ENCODE peak calls at places on chromosomes 1 and 21, in four cellular contexts. C is heart left ventricle, M is OCI-LY7, H is endodermal cell. X is an unnamed sample. For H3K36me3, the result is how much of the 10 kb centered on the place peaks cover.

GRCh38 chr21:39637971-39638628 is 25.4 kb downstream of the B3GALT5 start:
- DNase-seq in C (no peak), M (no peak), H (no peak), X (no peak)

GRCh38 chr1:152043870-152044269 is 7.1 kb upstream of the S100A11 start:
- DNase-seq in C (no peak), M (no peak), H (peak), X (no peak)

GRCh38 chr1:67831850-67832513 is 1.3 kb downstream of the GNG12 start:
- DNase-seq in C (peak), M (no peak), H (peak), X (peak)

GRCh38 chr1:231684333-231685244 is 58.0 kb downstream of the DISC1 start:
- DNase-seq in C (no peak), M (no peak), H (no peak), X (no peak)

GRCh38 chr1:17287377-17287776 is 20.6 kb upstream of the PADI4 start:
- DNase-seq in C (no peak), M (no peak), H (no peak), X (no peak)

GRCh38 chr1:161304927-161305871 is 4.6 kb downstream of the MPZ start:
- DNase-seq in C (no peak), M (peak), H (peak), X (no peak)

GRCh38 chr1:81664341-81664740 is 136.4 kb upstream of the ADGRL2 start:
- DNase-seq in C (no peak), M (no peak), H (no peak), X (no peak)

GRCh38 chr1:236701782-236702181 is 15.5 kb downstream of the ACTN2 start:
- DNase-seq in C (no peak), M (no peak), H (no peak), X (no peak)

GRCh38 chr1:10561497-10561896 is 86.7 kb downstream of the PEX14 start:
- DNase-seq in C (no peak), M (no peak), H (no peak), X (peak)

GRCh38 chr1:39105841-39106765 is 80.0 kb downstream of the NDUFS5 start:
- DNase-seq in C (peak), M (no peak), H (peak), X (no peak)

GRCh38 chr1:199272690-199273089 is 633.9 kb downstream of the PTPRC start:
- DNase-seq in C (peak), M (no peak), H (peak), X (peak)

GRCh38 chr21:26572668-26573381 is at the start of gene CYYR1:
- DNase-seq in C (peak), M (no peak), H (peak), X (no peak)

GRCh38 chr1:9350011-9350907 is 57.6 kb downstream of the SPSB1 start:
- DNase-seq in C (no peak), M (no peak), H (no peak), X (no peak)

GRCh38 chr1:64469614-64469976 is 334 bp upstream of the CACHD1 start:
- DNase-seq in C (no peak), M (no peak), H (no peak), X (no peak)

GRCh38 chr1:32142446-32143301 is 34.8 kb downstream of the KPNA6 start:
- DNase-seq in C (peak), M (no peak), H (no peak), X (peak)

GRCh38 chr1:246632584-246633168 is 66.4 kb downstream of the CNST start:
- DNase-seq in C (no peak), M (no peak), H (no peak), X (peak)

GRCh38 chr1:8384577-8384976 is 66.7 kb downstream of the SLC45A1 start:
- DNase-seq in C (no peak), M (no peak), H (peak), X (no peak)

GRCh38 chr1:187226396-187226795 is 397.6 kb downstream of the PLA2G4A start:
- DNase-seq in C (no peak), M (no peak), H (no peak), X (no peak)

GRCh38 chr1:159872896-159873295 is 10.4 kb upstream of the VSIG8 start:
- DNase-seq in C (no peak), M (no peak), H (no peak), X (no peak)

GRCh38 chr1:200556005-200556404 is 64.5 kb downstream of the KIF14 start:
- DNase-seq in C (no peak), M (no peak), H (no peak), X (no peak)
- TF ChIP-seq CTCF in C (no peak), M (peak), H (peak), X (peak)

GRCh38 chr1:26280333-26281042 is 602 bp downstream of the SH3BGRL3 start:
- DNase-seq in C (no peak), M (no peak), H (peak), X (no peak)

GRCh38 chr1:26281971-26282693 is 2.2 kb downstream of the SH3BGRL3 start:
- DNase-seq in C (no peak), M (no peak), H (peak), X (no peak)

GRCh38 chr1:26279598-26280332 is at the start of gene SH3BGRL3:
- DNase-seq in C (peak), M (peak), H (peak), X (no peak)

GRCh38 chr1:26282694-26283019 is 2.8 kb downstream of the SH3BGRL3 start:
- DNase-seq in C (no peak), M (no peak), H (no peak), X (no peak)

GRCh38 chr1:26281091-26281958 is 1.4 kb downstream of the SH3BGRL3 start:
- DNase-seq in C (no peak), M (no peak), H (no peak), X (no peak)
- H3K36me3 ChIP-seq in C (under half), M (half or more), H (under half), X (under half)

GRCh38 chr1:200893411-200893901 is 1.2 kb upstream of the INAVA start:
- DNase-seq in C (no peak), M (no peak), H (peak), X (no peak)
- H3K4me3 ChIP-seq in C (no peak), M (no peak), H (peak), X (peak)

DNA sequence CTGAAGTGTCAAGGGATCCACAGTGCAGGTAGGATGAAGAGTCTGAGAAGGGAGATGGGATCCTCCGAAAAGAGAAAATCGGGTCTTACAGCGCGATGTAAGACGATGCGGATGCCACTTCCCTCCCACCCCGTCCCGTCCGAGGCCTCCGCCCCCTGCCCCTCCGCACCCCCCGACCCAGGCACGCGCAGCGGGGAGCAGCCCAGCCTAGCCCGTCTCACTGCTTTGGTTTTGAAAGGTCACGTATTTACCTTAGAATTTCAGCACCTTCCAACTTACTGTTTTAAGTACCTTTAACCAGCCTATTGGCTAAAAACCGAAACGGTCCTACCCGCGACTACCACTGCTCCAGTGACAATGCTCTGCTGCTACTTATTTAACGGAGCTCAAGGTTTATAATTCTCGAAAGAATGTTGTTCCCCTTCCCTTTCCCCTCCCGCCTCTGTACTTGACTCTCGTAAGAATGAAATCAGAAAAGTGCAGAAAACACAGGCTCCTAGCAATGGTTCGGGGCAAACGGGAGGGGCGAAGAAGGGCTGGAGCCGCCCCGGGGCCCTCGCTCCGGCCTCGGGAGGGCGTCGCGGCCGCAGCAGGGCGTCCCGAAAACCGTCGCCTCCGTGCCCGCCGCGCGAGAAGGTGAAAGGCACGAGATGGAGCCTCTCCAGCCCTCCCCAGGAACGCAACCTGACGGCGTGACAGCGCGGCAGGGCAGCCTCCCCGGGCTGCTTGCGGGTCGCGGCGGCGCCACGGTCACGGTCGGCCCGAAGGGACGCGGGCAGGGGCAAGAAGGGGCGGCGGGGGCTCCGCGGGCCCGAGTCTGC is 706 bp downstream of the TMEM50B start:
- DNase-seq in C (peak), M (peak), H (peak), X (no peak)
- TF ChIP-seq CTCF in C (no peak), M (peak), H (peak), X (no peak)

DNA sequence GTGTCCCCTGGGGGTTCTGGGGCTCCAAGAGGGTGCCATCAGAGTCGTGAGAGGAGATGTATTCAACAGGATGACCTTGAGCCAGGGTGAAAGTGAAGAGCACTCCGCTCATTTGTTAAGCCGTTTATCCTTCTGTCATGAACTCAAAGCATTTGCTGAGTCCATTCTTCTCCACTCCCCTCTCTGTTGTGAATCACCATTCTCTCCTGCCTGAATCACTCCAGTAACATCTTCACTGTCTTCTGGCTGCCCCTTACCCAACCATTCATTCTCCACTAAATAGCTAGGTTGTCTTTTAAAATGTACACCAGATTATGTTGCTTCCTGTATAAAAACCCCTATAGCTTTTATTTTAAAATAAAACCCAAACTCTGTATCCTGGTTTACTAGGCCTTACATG is 102.2 kb downstream of the RGL1 start:
- DNase-seq in C (no peak), M (no peak), H (no peak), X (no peak)
- H3K36me3 ChIP-seq in C (under half), M (under half), H (under half), X (under half)

DNA sequence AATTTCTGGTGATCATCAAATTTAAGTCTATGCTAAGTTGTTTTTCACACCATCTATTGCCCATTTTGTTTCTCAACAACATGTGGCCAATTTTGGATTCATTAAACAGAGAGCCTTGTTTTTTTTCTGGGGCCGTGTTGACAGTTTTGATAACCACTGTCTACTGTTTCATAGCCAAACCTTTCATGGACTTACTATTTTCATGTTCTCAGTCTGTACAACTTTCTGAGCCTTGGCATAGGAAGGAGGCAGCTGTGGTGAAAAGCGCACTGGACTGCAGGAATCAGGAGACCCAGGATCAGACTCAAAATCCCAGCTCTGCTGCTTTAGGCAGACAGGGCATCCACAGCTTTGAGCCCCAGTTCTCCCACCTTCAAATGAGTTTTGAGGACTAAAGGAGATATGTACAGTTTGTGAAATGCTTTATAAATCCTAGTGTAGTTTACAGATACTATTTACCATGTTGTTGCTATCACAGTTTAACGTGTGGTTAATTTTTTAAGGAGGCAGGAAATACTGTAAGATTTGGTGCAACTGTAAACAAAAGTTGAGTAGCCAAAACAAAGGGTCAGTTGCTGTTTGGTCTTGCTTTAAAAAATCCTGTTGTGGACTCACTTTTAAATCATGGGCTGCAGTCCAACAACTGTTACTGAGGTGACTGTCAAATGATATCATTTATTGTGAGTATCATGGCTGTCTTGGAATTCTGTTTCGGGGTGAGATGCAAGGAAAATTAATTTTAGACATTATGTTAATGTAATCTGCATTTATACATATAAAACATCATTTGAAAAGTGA is 2.9 kb downstream of the MACO1 start:
- DNase-seq in C (no peak), M (no peak), H (no peak), X (no peak)
- H3K4me3 ChIP-seq in C (no peak), M (peak), H (no peak), X (no peak)

DNA sequence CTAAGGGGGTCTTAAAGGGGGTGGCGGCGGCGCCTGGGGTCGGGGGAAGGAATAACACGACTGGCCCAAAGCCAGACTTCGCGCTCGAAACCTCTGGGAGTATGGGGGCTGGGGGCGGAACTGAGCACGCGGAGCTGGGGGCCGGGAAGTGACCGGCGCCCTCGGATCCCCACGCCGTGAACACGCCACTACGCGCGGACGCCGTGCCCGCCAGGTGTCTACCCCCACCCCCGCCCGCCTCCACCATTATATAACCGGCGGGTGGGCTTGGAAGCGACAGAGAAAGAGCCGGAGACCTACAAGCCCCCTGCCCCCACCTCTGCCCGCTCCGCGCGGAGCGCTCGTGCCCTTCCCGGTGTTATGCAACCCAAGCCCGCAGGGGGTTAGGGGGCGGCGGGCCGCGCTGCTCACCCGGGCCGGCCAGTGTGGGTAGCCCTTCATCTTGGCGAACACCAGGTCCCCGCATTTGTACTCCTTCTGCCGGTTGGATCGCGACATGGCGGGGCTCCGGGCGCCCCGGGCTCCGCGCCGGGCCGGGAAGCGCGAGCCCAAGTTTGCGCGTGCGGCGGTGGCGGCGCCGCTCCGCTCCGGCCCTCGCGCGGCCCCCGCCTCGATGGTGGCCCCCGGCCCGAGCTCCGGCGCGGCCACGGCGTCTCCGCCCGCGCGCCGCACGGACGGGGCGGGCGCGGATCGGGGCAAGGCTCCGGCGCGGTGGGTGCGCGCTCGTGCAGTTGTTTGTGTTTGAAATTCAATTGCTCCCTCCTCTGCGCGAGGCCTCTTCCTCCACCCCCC is at the start of gene HDGF:
- DNase-seq in C (peak), M (peak), H (peak), X (no peak)
- TF ChIP-seq CTCF in C (no peak), M (no peak), H (peak), X (no peak)

GRCh38 chr1:162757476-162757875 is 33.0 kb upstream of the HSD17B7 start:
- DNase-seq in C (no peak), M (no peak), H (no peak), X (no peak)
- H3K36me3 ChIP-seq in C (under half), M (under half), H (under half), X (under half)

GRCh38 chr1:50251592-50252165 is 143.0 kb downstream of the ELAVL4 start:
- DNase-seq in C (no peak), M (peak), H (peak), X (no peak)
- H3K4me3 ChIP-seq in C (no peak), M (peak), H (no peak), X (no peak)